ENCODE peak calls at places on chromosomes 13 and 19, in five cellular contexts. T is suprapubic skin, I is heart right ventricle, S is psoas muscle, L is body of pancreas. U is an unnamed sample.

GRCh38 chr19:56119585-56119978 is 1.5 kb downstream of the ZNF787 start:
- DNase-seq in S (peak; percentile 63), L (peak; percentile 48), T (no peak), I (no peak), U (no peak)

GRCh38 chr13:51814825-51815650 is 11.1 kb upstream of the DHRS12 start:
- DNase-seq in I (peak; percentile 66), L (peak; percentile 78), T (no peak), S (peak; percentile 29), U (no peak)

GRCh38 chr19:45976180-45976579 is 2.5 kb upstream of the NOVA2 start:
- DNase-seq in I (no peak), S (no peak), T (no peak), L (no peak), U (peak; percentile 43)

GRCh38 chr13:27971236-27971645 is 2.1 kb upstream of the CDX2 start:
- DNase-seq in I (no peak), S (no peak), T (peak; percentile 24), L (no peak), U (no peak)

GRCh38 chr13:36819811-36820140 is 754 bp downstream of the RFXAP start:
- DNase-seq in S (no peak), I (peak; percentile 10), L (no peak), T (no peak), U (no peak)

GRCh38 chr19:1395194-1396018 is 5.9 kb downstream of the GAMT start:
- DNase-seq in S (no peak), T (no peak), I (no peak), L (peak; percentile 68), U (peak; percentile 81)

GRCh38 chr13:50845211-50845610 is 1.7 kb upstream of the DLEU7 start:
- DNase-seq in S (no peak), I (no peak), L (no peak), T (no peak), U (no peak)

GRCh38 chr13:50127017-50127725 is 111.9 kb downstream of the KCNRG start:
- DNase-seq in L (peak; percentile 54), T (peak; percentile 84), S (peak; percentile 57), I (peak; percentile 54), U (peak; percentile 70)

GRCh38 chr13:96473463-96474157 is 383.7 kb downstream of the HS6ST3 start:
- DNase-seq in I (no peak), L (no peak), T (no peak), S (no peak), U (no peak)

GRCh38 chr13:72728290-72728605 is 525 bp downstream of the BORA start:
- DNase-seq in S (no peak), T (no peak), I (no peak), L (no peak), U (no peak)

GRCh38 chr19:42184401-42184861 is 33.0 kb downstream of the DEDD2 start:
- DNase-seq in S (peak; percentile 80), L (peak; percentile 81), I (peak; percentile 68), T (no peak), U (peak; percentile 86)

GRCh38 chr19:41785653-41786052 is 10.7 kb upstream of the CEACAM3 start:
- DNase-seq in T (no peak), I (peak; percentile 29), S (no peak), L (peak; percentile 79), U (peak; percentile 71)

GRCh38 chr13:32224916-32225315 is 90.2 kb downstream of the ZAR1L start:
- DNase-seq in L (no peak), T (no peak), S (no peak), I (no peak), U (no peak)

GRCh38 chr13:44972956-44973581 is 16.2 kb downstream of the NUFIP1 start:
- DNase-seq in T (no peak), S (no peak), L (no peak), I (no peak), U (no peak)

GRCh38 chr13:47708386-47708785 is 292.7 kb downstream of the SUCLA2 start:
- DNase-seq in S (no peak), I (no peak), T (no peak), L (no peak), U (no peak)

GRCh38 chr13:50809133-50810090 is 34.1 kb downstream of the DLEU7 start:
- DNase-seq in T (no peak), I (no peak), S (no peak), L (no peak), U (no peak)

GRCh38 chr13:31930901-31931522 is 100.6 kb upstream of the FRY start:
- DNase-seq in S (no peak), T (no peak), L (peak; percentile 20), I (no peak), U (no peak)

GRCh38 chr19:39131255-39131755 is 5.7 kb downstream of the PAK4 start:
- DNase-seq in L (peak; percentile 21), S (peak; percentile 74), T (no peak), I (peak; percentile 67), U (no peak)

GRCh38 chr13:21231426-21231945 is 55.0 kb downstream of the MRPL57 start:
- DNase-seq in T (no peak), I (no peak), L (no peak), S (no peak), U (no peak)

GRCh38 chr19:3645067-3645396 is 18.4 kb upstream of the CACTIN start:
- DNase-seq in T (no peak), I (no peak), S (no peak), L (no peak), U (no peak)
- H3K4me3 ChIP-seq in T (no peak overlapping the region), I (no peak overlapping the region), S (no peak overlapping the region), L (no peak overlapping the region), U (no peak overlapping the region)

GRCh38 chr19:18502236-18502632 is 19.6 kb downstream of the ELL start:
- DNase-seq in S (no peak), L (no peak), T (no peak), I (no peak), U (no peak)

GRCh38 chr19:18503337-18503970 is 18.4 kb downstream of the ELL start:
- DNase-seq in S (peak; percentile 40), L (no peak), I (no peak), T (no peak), U (no peak)

GRCh38 chr19:18501351-18501750 is 20.5 kb downstream of the ELL start:
- DNase-seq in L (no peak), S (no peak), T (no peak), I (no peak), U (no peak)

GRCh38 chr19:18501832-18502231 is 20.0 kb downstream of the ELL start:
- DNase-seq in L (peak; percentile 66), I (peak; percentile 55), S (peak; percentile 64), T (no peak), U (no peak)

GRCh38 chr19:18502633-18503294 is 19.1 kb downstream of the ELL start:
- DNase-seq in L (no peak), S (peak; percentile 53), T (no peak), I (no peak), U (peak; percentile 90)
- H3K4me1 ChIP-seq in L (peaks cover 84% of the 10 kb centered on the region), S (peaks cover 100% of the 10 kb centered on the region), T (peaks cover 93% of the 10 kb centered on the region), I (peaks cover 75% of the 10 kb centered on the region), U (peaks cover 100% of the 10 kb centered on the region)

GRCh38 chr19:30851646-30852045 is 479.5 kb downstream of the ZNF536 start:
- DNase-seq in I (no peak), S (no peak), T (no peak), L (no peak), U (no peak)

GRCh38 chr19:30854661-30855060 is 482.5 kb downstream of the ZNF536 start:
- DNase-seq in I (no peak), L (no peak), S (no peak), T (no peak), U (no peak)

GRCh38 chr19:30853036-30853435 is 480.9 kb downstream of the ZNF536 start:
- DNase-seq in T (no peak), L (no peak), I (no peak), S (no peak), U (no peak)

GRCh38 chr19:30854207-30854606 is 482.0 kb downstream of the ZNF536 start:
- DNase-seq in I (no peak), L (no peak), T (no peak), S (no peak), U (no peak)

DNA sequence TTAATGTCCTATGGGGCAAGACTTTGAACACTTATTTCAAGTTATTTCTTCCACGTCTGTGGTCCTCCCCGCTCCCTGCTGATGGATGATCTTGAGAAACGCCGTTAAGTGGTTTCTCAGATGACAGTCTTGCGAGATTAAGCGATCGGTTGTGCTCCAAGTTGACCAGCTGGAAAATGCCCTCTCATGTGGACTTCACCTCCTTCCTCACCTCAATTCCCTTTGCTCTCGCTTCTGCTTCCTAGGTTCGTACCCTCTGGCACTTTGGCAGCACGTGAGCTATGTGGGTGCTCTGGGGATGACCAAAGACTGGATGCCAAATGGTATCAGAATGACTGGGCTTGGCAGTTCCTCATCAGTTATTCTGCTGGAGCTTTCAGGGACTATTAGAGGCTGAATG is 480.0 kb downstream of the ZNF536 start:
- DNase-seq in T (no peak), I (no peak), L (no peak), S (no peak), U (no peak)
- H3K27ac ChIP-seq in T (no peak overlapping the region), I (no peak overlapping the region), L (no peak overlapping the region), S (no peak overlapping the region), U (no peak overlapping the region)

GRCh38 chr19:50475101-50475568 is 1.2 kb upstream of the EMC10 start:
- DNase-seq in L (no peak), T (no peak), S (no peak), I (no peak), U (peak; percentile 50)

GRCh38 chr19:50476224-50476942 is at the start of the genes EMC10 and GARIN5A:
- DNase-seq in S (peak; percentile 90), T (peak; percentile 93), L (peak; percentile 95), I (peak; percentile 91), U (peak; percentile 89)

GRCh38 chr19:50476943-50477264 is 256 bp upstream of the GARIN5A start:
- DNase-seq in T (no peak), I (no peak), L (no peak), S (no peak), U (no peak)

GRCh38 chr19:50477751-50478515 is 1.3 kb upstream of the GARIN5A start:
- DNase-seq in S (no peak), T (no peak), I (no peak), L (no peak), U (peak; percentile 40)

DNA sequence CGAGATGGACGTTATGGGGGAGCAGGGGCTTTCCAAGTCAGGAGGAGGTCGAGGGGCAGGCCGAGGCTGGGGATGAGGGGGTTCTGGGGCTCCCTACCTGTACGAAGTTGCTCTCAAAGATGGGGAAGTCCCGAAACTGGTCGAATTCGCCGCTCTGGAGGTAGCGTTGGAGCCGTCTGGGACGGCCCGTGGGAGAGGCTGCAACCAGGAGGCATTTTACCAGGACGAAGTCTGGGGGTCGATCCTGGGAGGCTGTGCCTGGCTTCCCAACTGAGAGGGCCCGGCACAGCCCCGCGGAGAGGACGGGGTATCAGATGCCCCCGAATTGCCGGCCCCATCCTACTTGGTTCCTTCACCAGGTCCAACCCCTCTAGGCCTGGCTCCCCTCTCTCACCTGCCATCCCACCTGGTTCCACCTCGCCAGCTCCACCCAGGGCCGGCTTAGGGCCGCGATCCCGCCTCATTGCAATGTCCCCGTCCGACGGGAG is 527 bp upstream of the EMC10 start:
- DNase-seq in I (no peak), T (no peak), L (no peak), S (no peak), U (no peak)
- H3K4me3 ChIP-seq in I (peak overlapping the region; percentile 99), T (peak overlapping the region; percentile 91), L (no peak overlapping the region), S (peak overlapping the region; percentile 97), U (peak overlapping the region; percentile 91)